ENCODE peak calls at places on chromosomes 7 and 10, in four cellular contexts. N is HepG2, V is A549, A is K562. Z is an unnamed sample.
A peak's percentile ranks its signal among the peaks of the same experiment; 100 is the strongest.

GRCh38 chr10:106387063-106387462 is 777.4 kb downstream of the SORCS1 start:
- DNase-seq in N (no peak), V (no peak), A (no peak), Z (no peak)

GRCh38 chr7:81672872-81673271 is 97.0 kb downstream of the HGF start:
- DNase-seq in N (no peak), V (no peak), A (no peak), Z (no peak)

GRCh38 chr7:70494225-70494877 is 637.6 kb upstream of the GALNT17 start:
- DNase-seq in N (no peak), V (no peak), A (no peak), Z (no peak)

GRCh38 chr10:64733980-64734379 is 1212.8 kb downstream of the REEP3 start:
- DNase-seq in N (peak; percentile 32), V (peak; percentile 45), A (peak; percentile 11), Z (no peak)

GRCh38 chr10:6507311-6507710 is 72.8 kb downstream of the PRKCQ start:
- DNase-seq in N (no peak), V (no peak), A (no peak), Z (peak; percentile 26)

GRCh38 chr7:51165337-51165736 is 151.3 kb downstream of the COBL start:
- DNase-seq in N (no peak), V (no peak), A (no peak), Z (no peak)

GRCh38 chr7:12549106-12549505 is 21.4 kb upstream of the SCIN start:
- DNase-seq in N (no peak), V (no peak), A (no peak), Z (no peak)

GRCh38 chr7:124780608-124781007 is 15.0 kb upstream of the GPR37 start:
- DNase-seq in N (no peak), V (no peak), A (no peak), Z (no peak)

GRCh38 chr7:4602905-4603842 is 78.9 kb upstream of the FOXK1 start:
- DNase-seq in N (no peak), V (no peak), A (no peak), Z (no peak)

GRCh38 chr7:152910545-152911013 is 151.0 kb downstream of the ACTR3B start:
- DNase-seq in N (peak; percentile 89), V (no peak), A (no peak), Z (no peak)

GRCh38 chr10:75137533-75138438 is 26.3 kb downstream of the SAMD8 start:
- DNase-seq in N (no peak), V (peak; percentile 16), A (peak; percentile 87), Z (no peak)

GRCh38 chr7:47617131-47617530 is 35.2 kb upstream of the TNS3 start:
- DNase-seq in N (no peak), V (no peak), A (no peak), Z (no peak)

GRCh38 chr10:114131094-114131493 is 42.9 kb downstream of the CCDC186 start:
- DNase-seq in N (no peak), V (no peak), A (no peak), Z (peak; percentile 9)

GRCh38 chr7:21198929-21199328 is 229.0 kb upstream of the SP4 start:
- DNase-seq in N (no peak), V (no peak), A (no peak), Z (no peak)

GRCh38 chr7:82595176-82595575 is 151.6 kb upstream of the CACNA2D1 start:
- DNase-seq in N (no peak), V (no peak), A (no peak), Z (no peak)

GRCh38 chr7:18036783-18037182 is 9.1 kb upstream of the PRPS1L1 start:
- DNase-seq in N (no peak), V (no peak), A (no peak), Z (no peak)

GRCh38 chr7:101058355-101058754 is 26.9 kb upstream of the TRIM56 start:
- DNase-seq in N (peak; percentile 48), V (peak; percentile 51), A (peak; percentile 80), Z (no peak)

GRCh38 chr7:141076377-141076776 is 2.5 kb downstream of the TMEM178B start:
- DNase-seq in N (no peak), V (no peak), A (no peak), Z (no peak)

GRCh38 chr10:76675951-76676587 is 961.5 kb downstream of the KCNMA1 start:
- DNase-seq in N (no peak), V (no peak), A (no peak), Z (no peak)

GRCh38 chr7:143497008-143497795 is 19.5 kb downstream of the TAS2R41 start:
- DNase-seq in N (no peak), V (no peak), A (no peak), Z (no peak)

GRCh38 chr10:119423510-119423874 is 119.0 kb downstream of the RGS10 start:
- DNase-seq in N (no peak), V (no peak), A (no peak), Z (no peak)

GRCh38 chr10:70296406-70296899 is 12.6 kb upstream of the NPFFR1 start:
- DNase-seq in N (no peak), V (peak; percentile 45), A (peak; percentile 82), Z (no peak)

GRCh38 chr10:103764296-103765088 is 90.9 kb downstream of the SH3PXD2A start:
- DNase-seq in N (no peak), V (no peak), A (no peak), Z (no peak)

GRCh38 chr7:106114735-106115383 is 2.7 kb upstream of the SYPL1 start:
- DNase-seq in N (no peak), V (no peak), A (no peak), Z (no peak)

GRCh38 chr10:119375574-119376265 is 166.8 kb downstream of the RGS10 start:
- DNase-seq in N (no peak), V (no peak), A (no peak), Z (no peak)

GRCh38 chr7:129354428-129355157 is 79.6 kb upstream of the STRIP2 start:
- DNase-seq in N (no peak), V (no peak), A (no peak), Z (no peak)
- TF ChIP-seq CHD4 in N (no peak), V (no peak), A (no peak), Z (no peak)

GRCh38 chr10:112385143-112385695 is 11.3 kb downstream of the ACSL5 start:
- DNase-seq in N (no peak), V (no peak), A (no peak), Z (no peak)
- H3K4me1 ChIP-seq in N (peaks cover 100% of the 10 kb centered on the region), V (no peaks in the 10 kb centered on the region), A (peaks cover 11% of the 10 kb centered on the region), Z (peaks cover 9% of the 10 kb centered on the region)

DNA sequence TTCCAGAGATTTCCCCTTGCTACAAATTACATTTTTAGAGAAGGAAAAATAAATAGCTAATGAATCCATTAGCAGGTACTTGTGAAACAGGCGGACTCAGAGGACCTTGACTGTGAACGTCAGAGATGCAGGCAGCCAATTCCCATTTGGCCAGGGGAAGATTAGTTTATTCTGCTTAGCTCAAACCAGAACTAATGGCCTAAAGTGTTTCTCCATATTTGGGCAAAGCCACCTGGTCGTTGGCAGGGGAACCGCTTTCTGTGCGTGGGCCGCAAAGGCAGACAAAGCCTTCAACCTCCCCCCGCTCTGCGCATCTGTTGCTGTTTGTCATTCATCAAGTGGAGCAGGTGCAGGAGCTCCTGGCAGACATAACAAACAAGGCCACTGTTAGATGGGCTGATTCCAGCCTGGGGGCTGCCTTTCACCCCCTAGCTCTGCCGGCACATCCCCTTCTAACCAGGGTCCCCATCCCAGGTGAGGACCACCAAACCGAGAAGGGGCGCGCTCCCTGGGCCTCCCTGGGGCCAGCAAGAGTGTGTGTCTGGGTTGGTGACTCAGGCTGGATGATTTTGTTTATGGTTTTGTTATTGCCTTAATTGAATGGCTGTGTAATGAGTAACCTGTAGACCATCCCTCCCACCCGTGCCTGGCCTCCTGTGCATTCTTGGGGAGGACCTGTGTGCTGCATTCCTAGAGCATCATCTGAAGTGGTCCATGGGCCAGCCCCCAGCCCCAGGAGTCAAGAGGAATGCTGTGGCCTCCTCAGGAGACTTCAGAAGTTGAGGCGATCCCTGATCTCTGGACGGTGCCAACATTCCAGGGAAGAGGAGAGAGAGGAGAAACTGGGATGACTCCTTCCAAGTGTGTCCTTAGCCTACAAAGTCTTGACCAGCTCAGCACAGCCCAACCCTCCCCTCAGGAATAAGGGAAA is 14.5 kb upstream of the CPA1 start:
- DNase-seq in N (no peak), V (no peak), A (no peak), Z (peak; percentile 51)
- TF ChIP-seq CHD4 in N (no peak), V (no peak), A (no peak), Z (no peak)

GRCh38 chr10:79274279-79275104 is 72.8 kb upstream of the PPIF start:
- DNase-seq in N (no peak), V (no peak), A (no peak), Z (no peak)

GRCh38 chr10:79270471-79271246 is 76.6 kb upstream of the PPIF start:
- DNase-seq in N (no peak), V (no peak), A (peak; percentile 35), Z (no peak)

GRCh38 chr10:79269969-79270368 is 77.3 kb upstream of the PPIF start:
- DNase-seq in N (no peak), V (no peak), A (no peak), Z (no peak)

GRCh38 chr10:79273603-79274002 is 73.7 kb upstream of the PPIF start:
- DNase-seq in N (no peak), V (no peak), A (no peak), Z (no peak)

GRCh38 chr10:79272353-79272752 is 74.9 kb upstream of the PPIF start:
- DNase-seq in N (no peak), V (no peak), A (no peak), Z (no peak)
- H3K4me1 ChIP-seq in N (no peaks in the 10 kb centered on the region), V (peaks cover 7% of the 10 kb centered on the region), A (peaks cover 27% of the 10 kb centered on the region), Z (peaks cover 20% of the 10 kb centered on the region)

Z was measured in GM12878.